ENCODE peak calls at places on chromosomes 13 and 19, in four cellular contexts. One of them, this sample, is unnamed.

GRCh38 chr13:37134411-37135041 is 29.1 kb upstream of the CSNK1A1L start:
- DNase-seq in K562: no peak
- DNase-seq in GM12878: no peak
- DNase-seq in HepG2: no peak
- DNase-seq in this sample: no peak

GRCh38 chr13:53216767-53217166 is 188.2 kb downstream of the OLFM4 start:
- DNase-seq in K562: no peak
- DNase-seq in GM12878: no peak
- DNase-seq in HepG2: no peak
- DNase-seq in this sample: no peak

GRCh38 chr19:5578094-5578846 is 10.5 kb upstream of the TINCR start:
- DNase-seq in K562: peak; percentile 86
- DNase-seq in GM12878: no peak
- DNase-seq in HepG2: peak; percentile 38
- DNase-seq in this sample: peak; percentile 88

GRCh38 chr19:52592301-52592700 is 22.2 kb downstream of the ZNF701 start:
- DNase-seq in K562: no peak
- DNase-seq in GM12878: no peak
- DNase-seq in HepG2: no peak
- DNase-seq in this sample: peak; percentile 18

GRCh38 chr13:80096383-80096782 is 244.5 kb downstream of the SPRY2 start:
- DNase-seq in K562: no peak
- DNase-seq in GM12878: no peak
- DNase-seq in HepG2: no peak
- DNase-seq in this sample: no peak

GRCh38 chr19:33763661-33764343 is 32.9 kb upstream of the KCTD15 start:
- DNase-seq in K562: no peak
- DNase-seq in GM12878: no peak
- DNase-seq in HepG2: no peak
- DNase-seq in this sample: no peak

GRCh38 chr19:2282062-2282861 is at the start of gene PEAK3:
- DNase-seq in K562: peak; percentile 68
- DNase-seq in GM12878: no peak
- DNase-seq in HepG2: no peak
- DNase-seq in this sample: peak; percentile 70

GRCh38 chr13:26011996-26012688 is 39.7 kb downstream of the SHISA2 start:
- DNase-seq in K562: no peak
- DNase-seq in GM12878: no peak
- DNase-seq in HepG2: no peak
- DNase-seq in this sample: no peak

GRCh38 chr13:71278512-71278911 is 588.5 kb downstream of the DACH1 start:
- DNase-seq in K562: no peak
- DNase-seq in GM12878: no peak
- DNase-seq in HepG2: no peak
- DNase-seq in this sample: no peak

GRCh38 chr13:19713186-19713965 is 69.4 kb downstream of the PSPC1 start:
- DNase-seq in K562: peak; percentile 26
- DNase-seq in GM12878: peak; percentile 13
- DNase-seq in HepG2: no peak
- DNase-seq in this sample: no peak

GRCh38 chr13:50141660-50142010 is 126.4 kb downstream of the KCNRG start:
- DNase-seq in K562: no peak
- DNase-seq in GM12878: no peak
- DNase-seq in HepG2: no peak
- DNase-seq in this sample: no peak

GRCh38 chr13:37656247-37656940 is 57.8 kb upstream of the POSTN start:
- DNase-seq in K562: no peak
- DNase-seq in GM12878: no peak
- DNase-seq in HepG2: no peak
- DNase-seq in this sample: no peak

GRCh38 chr19:13103961-13104847 is 1.5 kb upstream of the LYL1 start:
- DNase-seq in K562: peak; percentile 81
- DNase-seq in GM12878: no peak
- DNase-seq in HepG2: no peak
- DNase-seq in this sample: peak; percentile 82

DNA sequence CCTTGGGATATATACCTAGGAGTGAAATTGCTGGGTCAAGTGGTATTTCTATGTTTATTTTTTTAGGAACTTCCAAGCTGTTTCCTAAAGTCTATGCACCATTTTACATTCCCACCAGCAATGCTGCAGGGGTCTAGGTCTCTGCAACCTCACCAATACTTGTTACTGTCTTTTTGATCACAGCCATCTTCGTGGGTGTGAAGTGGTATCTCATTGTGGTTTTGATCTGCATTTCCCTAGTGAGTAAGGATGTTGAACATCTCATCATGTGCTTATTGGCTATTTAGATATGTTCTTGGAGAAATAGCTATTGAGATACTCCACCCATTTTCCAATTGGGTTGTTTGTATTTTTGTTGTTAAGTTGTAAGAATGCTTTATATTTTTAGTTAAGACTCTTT is 2.7 kb downstream of the OR10H2 start:
- DNase-seq in K562: no peak
- DNase-seq in GM12878: no peak
- DNase-seq in HepG2: no peak
- DNase-seq in this sample: no peak
- TF ChIP-seq ETV6 in K562: no peak
- TF ChIP-seq ETV6 in GM12878: no peak
- TF ChIP-seq ETV6 in HepG2: no peak
- TF ChIP-seq ETV6 in this sample: no peak

GRCh38 chr13:32734511-32734910 is 148.3 kb downstream of the PDS5B start:
- DNase-seq in K562: peak; percentile 5
- DNase-seq in GM12878: no peak
- DNase-seq in HepG2: no peak
- DNase-seq in this sample: no peak

GRCh38 chr13:32737111-32737571 is 150.9 kb downstream of the PDS5B start:
- DNase-seq in K562: no peak
- DNase-seq in GM12878: peak; percentile 63
- DNase-seq in HepG2: no peak
- DNase-seq in this sample: no peak

GRCh38 chr13:32736648-32737047 is 150.4 kb downstream of the PDS5B start:
- DNase-seq in K562: no peak
- DNase-seq in GM12878: no peak
- DNase-seq in HepG2: no peak
- DNase-seq in this sample: no peak

GRCh38 chr13:32735859-32736258 is 149.6 kb downstream of the PDS5B start:
- DNase-seq in K562: no peak
- DNase-seq in GM12878: no peak
- DNase-seq in HepG2: peak; percentile 5
- DNase-seq in this sample: no peak

DNA sequence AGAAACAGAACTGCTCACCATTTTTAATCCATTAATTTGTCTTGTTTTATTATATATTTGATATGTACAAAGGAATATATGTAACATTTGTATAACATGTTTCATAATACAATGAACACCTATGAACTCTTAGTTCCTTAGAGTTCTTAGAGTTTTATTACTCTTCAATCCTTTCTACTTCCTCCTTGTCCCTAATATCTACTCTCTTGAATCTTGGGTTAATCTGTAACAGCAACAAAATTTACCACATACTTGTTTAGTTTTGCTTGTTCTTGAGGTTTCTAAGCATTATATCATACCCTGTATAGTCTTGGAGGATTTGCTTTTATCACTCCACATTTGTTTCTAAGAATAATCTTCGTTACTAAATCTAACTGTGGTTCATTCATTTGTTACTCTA is 151.4 kb downstream of the PDS5B start:
- DNase-seq in K562: no peak
- DNase-seq in GM12878: no peak
- DNase-seq in HepG2: no peak
- DNase-seq in this sample: no peak
- TF ChIP-seq CREB1 in K562: no peak
- TF ChIP-seq CREB1 in GM12878: no peak
- TF ChIP-seq CREB1 in HepG2: no peak
- TF ChIP-seq CREB1 in this sample: no peak

DNA sequence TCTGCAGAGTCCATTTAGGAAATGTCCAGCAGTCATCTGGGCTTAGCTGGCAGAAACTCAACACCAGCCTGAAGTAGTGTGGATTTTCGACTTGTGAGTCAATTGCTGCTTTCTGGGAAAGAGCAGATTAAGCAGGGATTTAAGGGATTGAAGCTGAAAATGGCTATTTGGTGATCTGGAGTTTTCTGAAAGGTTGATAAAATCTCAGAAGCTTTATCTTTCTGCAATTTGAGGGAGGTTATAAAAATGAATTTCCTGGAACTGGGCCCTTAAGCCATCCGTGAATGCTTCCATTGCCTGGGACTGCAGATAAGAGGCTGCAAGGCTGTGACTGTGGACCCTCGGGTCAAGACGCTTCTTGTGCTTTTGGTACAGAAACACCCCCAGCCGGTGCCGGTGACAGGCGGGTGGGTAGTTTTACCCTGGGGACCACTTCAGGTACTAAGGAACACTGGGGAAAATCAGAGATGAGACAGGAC is 61.5 kb downstream of the COL4A1 start:
- DNase-seq in K562: no peak
- DNase-seq in GM12878: no peak
- DNase-seq in HepG2: no peak
- DNase-seq in this sample: no peak
- TF ChIP-seq ETV6 in K562: no peak
- TF ChIP-seq ETV6 in GM12878: no peak
- TF ChIP-seq ETV6 in HepG2: no peak
- TF ChIP-seq ETV6 in this sample: no peak

GRCh38 chr19:47156861-47157454 is 26.3 kb downstream of the SAE1 start:
- DNase-seq in K562: no peak
- DNase-seq in GM12878: peak; percentile 24
- DNase-seq in HepG2: no peak
- DNase-seq in this sample: no peak
- TF ChIP-seq CREB1 in K562: no peak
- TF ChIP-seq CREB1 in GM12878: no peak
- TF ChIP-seq CREB1 in HepG2: no peak
- TF ChIP-seq CREB1 in this sample: no peak

DNA sequence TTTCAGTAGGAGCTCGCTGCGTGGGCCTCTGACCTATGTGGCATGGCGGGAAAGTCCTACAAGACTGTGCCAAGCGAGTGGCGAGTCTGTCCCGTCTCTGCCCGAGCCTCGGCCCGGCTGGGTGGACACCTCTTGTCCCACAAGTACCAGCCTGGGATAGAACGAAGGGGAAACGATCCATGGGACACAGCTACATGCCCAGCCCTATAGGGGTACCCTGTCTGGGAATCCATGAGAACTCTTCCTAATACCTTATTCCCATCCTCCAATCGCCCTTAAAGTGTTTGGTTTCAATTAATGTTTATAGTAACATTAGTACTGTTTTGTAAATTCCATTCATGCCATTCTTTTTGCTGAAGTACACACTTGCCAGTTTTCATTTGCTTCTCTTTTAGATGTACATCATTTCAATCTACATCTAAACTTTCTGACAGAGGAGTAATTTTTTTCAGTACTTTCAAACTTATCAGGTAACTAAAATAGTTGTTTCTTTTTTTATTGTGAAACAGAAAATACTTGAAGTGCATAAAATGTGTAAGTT is 667 bp upstream of the ZNF790 start:
- DNase-seq in K562: no peak
- DNase-seq in GM12878: no peak
- DNase-seq in HepG2: no peak
- DNase-seq in this sample: no peak
- TF ChIP-seq ETV6 in K562: no peak
- TF ChIP-seq ETV6 in GM12878: no peak
- TF ChIP-seq ETV6 in HepG2: no peak
- TF ChIP-seq ETV6 in this sample: no peak

GRCh38 chr13:78700121-78700910 is 41.4 kb upstream of the OBI1 start:
- DNase-seq in K562: no peak
- DNase-seq in GM12878: no peak
- DNase-seq in HepG2: no peak
- DNase-seq in this sample: no peak
- TF ChIP-seq CREB1 in K562: no peak
- TF ChIP-seq CREB1 in GM12878: no peak
- TF ChIP-seq CREB1 in HepG2: no peak
- TF ChIP-seq CREB1 in this sample: no peak

GRCh38 chr19:4061178-4061682 is 5.5 kb downstream of the ZBTB7A start:
- DNase-seq in K562: no peak
- DNase-seq in GM12878: no peak
- DNase-seq in HepG2: peak; percentile 65
- DNase-seq in this sample: no peak
- TF ChIP-seq ETV6 in K562: no peak
- TF ChIP-seq ETV6 in GM12878: no peak
- TF ChIP-seq ETV6 in HepG2: no peak
- TF ChIP-seq ETV6 in this sample: no peak

DNA sequence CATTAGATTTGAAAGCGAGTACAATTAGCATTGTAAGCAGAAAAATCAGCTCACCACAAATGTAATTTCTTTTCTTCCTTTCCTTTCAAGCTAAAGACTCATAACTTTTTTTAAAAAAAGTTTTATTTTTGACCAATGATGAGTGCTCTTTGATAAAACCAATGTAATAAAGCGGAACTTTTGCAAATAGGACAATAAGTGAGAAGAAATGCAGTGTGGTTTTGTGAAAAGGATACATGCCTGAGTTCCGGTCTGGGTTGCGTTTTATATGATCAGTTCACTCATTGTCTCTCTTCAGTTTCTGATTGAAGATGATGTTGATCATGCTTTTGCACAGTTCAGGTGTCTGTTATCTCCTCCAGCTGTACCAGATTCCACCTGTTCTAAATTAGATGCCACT is 274.4 kb downstream of the KLF12 start:
- DNase-seq in K562: no peak
- DNase-seq in GM12878: no peak
- DNase-seq in HepG2: no peak
- DNase-seq in this sample: no peak
- TF ChIP-seq CREB1 in K562: no peak
- TF ChIP-seq CREB1 in GM12878: no peak
- TF ChIP-seq CREB1 in HepG2: no peak
- TF ChIP-seq CREB1 in this sample: no peak

GRCh38 chr13:32229443-32229842 is 85.7 kb downstream of the ZAR1L start:
- DNase-seq in K562: no peak
- DNase-seq in GM12878: no peak
- DNase-seq in HepG2: no peak
- DNase-seq in this sample: no peak
- TF ChIP-seq ETV6 in K562: no peak
- TF ChIP-seq ETV6 in GM12878: no peak
- TF ChIP-seq ETV6 in HepG2: no peak
- TF ChIP-seq ETV6 in this sample: no peak

GRCh38 chr13:94090773-94091172 is 388.7 kb downstream of the DCT start:
- DNase-seq in K562: no peak
- DNase-seq in GM12878: no peak
- DNase-seq in HepG2: no peak
- DNase-seq in this sample: no peak
- TF ChIP-seq CREB1 in K562: no peak
- TF ChIP-seq CREB1 in GM12878: no peak
- TF ChIP-seq CREB1 in HepG2: no peak
- TF ChIP-seq CREB1 in this sample: no peak